ENCODE peak calls at places on chromosomes 5 and 9, in six cellular contexts. One of them, this sample, is unnamed.

GRCh38 chr5:57783693-57784092 is 301.1 kb upstream of the ACTBL2 start:
- DNase-seq in left kidney: no peak
- DNase-seq in NT2/D1: no peak
- DNase-seq in activated CD8-positive, alpha-beta memory T cell treated with anti-CD3 and anti-CD28 coated beads, Interleukin-2, amount 50 U/mL, for 48 hours: no peak
- DNase-seq in hippocampal formation: no peak
- DNase-seq in effector CD8-positive, alpha-beta T cell: no peak
- DNase-seq in this sample: no peak

GRCh38 chr9:132989014-132989310 is 10.5 kb downstream of the GFI1B start:
- DNase-seq in left kidney: no peak
- DNase-seq in NT2/D1: no peak
- DNase-seq in activated CD8-positive, alpha-beta memory T cell treated with anti-CD3 and anti-CD28 coated beads, Interleukin-2, amount 50 U/mL, for 48 hours: no peak
- DNase-seq in hippocampal formation: no peak
- DNase-seq in effector CD8-positive, alpha-beta T cell: no peak
- DNase-seq in this sample: no peak

GRCh38 chr9:76904661-76905457 is 1.1 kb downstream of the PRUNE2 start:
- DNase-seq in left kidney: no peak
- DNase-seq in NT2/D1: no peak
- DNase-seq in activated CD8-positive, alpha-beta memory T cell treated with anti-CD3 and anti-CD28 coated beads, Interleukin-2, amount 50 U/mL, for 48 hours: no peak
- DNase-seq in hippocampal formation: no peak
- DNase-seq in effector CD8-positive, alpha-beta T cell: no peak
- DNase-seq in this sample: no peak

GRCh38 chr9:135591491-135592330 is 30.2 kb downstream of the PAEP start:
- DNase-seq in left kidney: peak
- DNase-seq in NT2/D1: no peak
- DNase-seq in activated CD8-positive, alpha-beta memory T cell treated with anti-CD3 and anti-CD28 coated beads, Interleukin-2, amount 50 U/mL, for 48 hours: no peak
- DNase-seq in hippocampal formation: no peak
- DNase-seq in effector CD8-positive, alpha-beta T cell: no peak
- DNase-seq in this sample: no peak

GRCh38 chr5:71782393-71782770 is 63.3 kb downstream of the CARTPT start:
- DNase-seq in left kidney: no peak
- DNase-seq in NT2/D1: no peak
- DNase-seq in activated CD8-positive, alpha-beta memory T cell treated with anti-CD3 and anti-CD28 coated beads, Interleukin-2, amount 50 U/mL, for 48 hours: no peak
- DNase-seq in hippocampal formation: no peak
- DNase-seq in effector CD8-positive, alpha-beta T cell: no peak
- DNase-seq in this sample: no peak

GRCh38 chr9:121556580-121556979 is 56.9 kb upstream of the GGTA1 start:
- DNase-seq in left kidney: no peak
- DNase-seq in NT2/D1: no peak
- DNase-seq in activated CD8-positive, alpha-beta memory T cell treated with anti-CD3 and anti-CD28 coated beads, Interleukin-2, amount 50 U/mL, for 48 hours: no peak
- DNase-seq in hippocampal formation: no peak
- DNase-seq in effector CD8-positive, alpha-beta T cell: no peak
- DNase-seq in this sample: no peak

GRCh38 chr5:52925001-52925400 is 64.2 kb upstream of the ITGA2 start:
- DNase-seq in left kidney: no peak
- DNase-seq in NT2/D1: no peak
- DNase-seq in activated CD8-positive, alpha-beta memory T cell treated with anti-CD3 and anti-CD28 coated beads, Interleukin-2, amount 50 U/mL, for 48 hours: no peak
- DNase-seq in hippocampal formation: no peak
- DNase-seq in effector CD8-positive, alpha-beta T cell: no peak
- DNase-seq in this sample: peak

GRCh38 chr5:141320225-141321169 is at the start of gene TAF7:
- DNase-seq in left kidney: peak
- DNase-seq in NT2/D1: peak
- DNase-seq in activated CD8-positive, alpha-beta memory T cell treated with anti-CD3 and anti-CD28 coated beads, Interleukin-2, amount 50 U/mL, for 48 hours: peak
- DNase-seq in hippocampal formation: peak
- DNase-seq in effector CD8-positive, alpha-beta T cell: peak
- DNase-seq in this sample: peak

GRCh38 chr5:74865799-74866652 is at the start of gene FAM169A:
- DNase-seq in left kidney: peak
- DNase-seq in NT2/D1: no peak
- DNase-seq in activated CD8-positive, alpha-beta memory T cell treated with anti-CD3 and anti-CD28 coated beads, Interleukin-2, amount 50 U/mL, for 48 hours: peak
- DNase-seq in hippocampal formation: peak
- DNase-seq in effector CD8-positive, alpha-beta T cell: peak
- DNase-seq in this sample: peak

This sample was measured in HAP-1.